ENCODE peak calls at places on chromosomes 4 and X, in seven cellular contexts. One of them, this sample, is unnamed.

GRCh38 chrX:12984629-12985303 is 9.9 kb downstream of the TMSB4X start:
- DNase-seq in GM23248: peak; percentile 31
- DNase-seq in Peyer's patch: peak; percentile 72
- DNase-seq in dorsolateral prefrontal cortex: no peak
- DNase-seq in PC-9: peak; percentile 85
- DNase-seq in small intestine: no peak
- DNase-seq in body of pancreas: peak; percentile 88
- DNase-seq in this sample: peak; percentile 51

GRCh38 chrX:12975999-12976558 is 1.2 kb downstream of the TMSB4X start:
- DNase-seq in PC-9: peak; percentile 49
- DNase-seq in small intestine: no peak
- DNase-seq in Peyer's patch: peak; percentile 69
- DNase-seq in GM23248: peak; percentile 60
- DNase-seq in dorsolateral prefrontal cortex: no peak
- DNase-seq in body of pancreas: peak; percentile 30
- DNase-seq in this sample: no peak

GRCh38 chrX:97267916-97268680 is 384.4 kb downstream of the RPA4 start:
- DNase-seq in Peyer's patch: no peak
- DNase-seq in dorsolateral prefrontal cortex: no peak
- DNase-seq in small intestine: peak; percentile 1
- DNase-seq in GM23248: peak; percentile 16
- DNase-seq in body of pancreas: no peak
- DNase-seq in PC-9: no peak
- DNase-seq in this sample: no peak

GRCh38 chrX:135328421-135329005 is 19.2 kb downstream of the ETDC start:
- DNase-seq in body of pancreas: no peak
- DNase-seq in GM23248: peak; percentile 57
- DNase-seq in Peyer's patch: no peak
- DNase-seq in small intestine: no peak
- DNase-seq in PC-9: no peak
- DNase-seq in dorsolateral prefrontal cortex: no peak
- DNase-seq in this sample: no peak

GRCh38 chrX:51395474-51395806 is 62.8 kb downstream of the NUDT10 start:
- DNase-seq in body of pancreas: no peak
- DNase-seq in dorsolateral prefrontal cortex: no peak
- DNase-seq in GM23248: no peak
- DNase-seq in PC-9: no peak
- DNase-seq in small intestine: no peak
- DNase-seq in Peyer's patch: no peak
- DNase-seq in this sample: no peak

GRCh38 chr4:113760094-113760851 is 1.3 kb downstream of the CAMK2D start:
- DNase-seq in PC-9: no peak
- DNase-seq in body of pancreas: peak; percentile 28
- DNase-seq in Peyer's patch: peak; percentile 74
- DNase-seq in dorsolateral prefrontal cortex: no peak
- DNase-seq in GM23248: peak; percentile 65
- DNase-seq in small intestine: peak; percentile 51
- DNase-seq in this sample: peak; percentile 11

GRCh38 chr4:31539279-31540074 is 819.3 kb downstream of the PCDH7 start:
- DNase-seq in dorsolateral prefrontal cortex: no peak
- DNase-seq in small intestine: no peak
- DNase-seq in GM23248: no peak
- DNase-seq in body of pancreas: no peak
- DNase-seq in PC-9: no peak
- DNase-seq in Peyer's patch: no peak
- DNase-seq in this sample: no peak

GRCh38 chr4:87633239-87633638 is 16.8 kb upstream of the DMP1 start:
- DNase-seq in PC-9: no peak
- DNase-seq in small intestine: no peak
- DNase-seq in GM23248: peak; percentile 8
- DNase-seq in body of pancreas: no peak
- DNase-seq in Peyer's patch: no peak
- DNase-seq in dorsolateral prefrontal cortex: no peak
- DNase-seq in this sample: no peak

GRCh38 chr4:55321707-55322264 is 24.3 kb upstream of the SRD5A3 start:
- DNase-seq in Peyer's patch: peak; percentile 79
- DNase-seq in PC-9: peak; percentile 60
- DNase-seq in small intestine: peak; percentile 50
- DNase-seq in dorsolateral prefrontal cortex: peak; percentile 46
- DNase-seq in GM23248: peak; percentile 84
- DNase-seq in body of pancreas: peak; percentile 63
- DNase-seq in this sample: no peak

GRCh38 chr4:7627251-7628250 is 192.8 kb upstream of the PSAPL1 start:
- DNase-seq in GM23248: no peak
- DNase-seq in Peyer's patch: no peak
- DNase-seq in small intestine: no peak
- DNase-seq in dorsolateral prefrontal cortex: no peak
- DNase-seq in body of pancreas: no peak
- DNase-seq in PC-9: no peak
- DNase-seq in this sample: no peak

GRCh38 chr4:177484613-177485021 is 42.4 kb upstream of the AGA start:
- DNase-seq in body of pancreas: no peak
- DNase-seq in GM23248: peak; percentile 91
- DNase-seq in dorsolateral prefrontal cortex: no peak
- DNase-seq in small intestine: no peak
- DNase-seq in Peyer's patch: no peak
- DNase-seq in PC-9: peak; percentile 3
- DNase-seq in this sample: no peak

GRCh38 chr4:158769175-158769831 is 477 bp downstream of the FNIP2 start:
- DNase-seq in PC-9: peak; percentile 15
- DNase-seq in GM23248: peak; percentile 69
- DNase-seq in dorsolateral prefrontal cortex: peak; percentile 34
- DNase-seq in body of pancreas: peak; percentile 39
- DNase-seq in Peyer's patch: peak; percentile 57
- DNase-seq in small intestine: peak; percentile 34
- DNase-seq in this sample: peak; percentile 25

GRCh38 chrX:107199491-107199890 is 6.7 kb downstream of the NUP62CL start:
- DNase-seq in dorsolateral prefrontal cortex: no peak
- DNase-seq in small intestine: no peak
- DNase-seq in PC-9: no peak
- DNase-seq in body of pancreas: no peak
- DNase-seq in Peyer's patch: no peak
- DNase-seq in GM23248: no peak
- DNase-seq in this sample: no peak

DNA sequence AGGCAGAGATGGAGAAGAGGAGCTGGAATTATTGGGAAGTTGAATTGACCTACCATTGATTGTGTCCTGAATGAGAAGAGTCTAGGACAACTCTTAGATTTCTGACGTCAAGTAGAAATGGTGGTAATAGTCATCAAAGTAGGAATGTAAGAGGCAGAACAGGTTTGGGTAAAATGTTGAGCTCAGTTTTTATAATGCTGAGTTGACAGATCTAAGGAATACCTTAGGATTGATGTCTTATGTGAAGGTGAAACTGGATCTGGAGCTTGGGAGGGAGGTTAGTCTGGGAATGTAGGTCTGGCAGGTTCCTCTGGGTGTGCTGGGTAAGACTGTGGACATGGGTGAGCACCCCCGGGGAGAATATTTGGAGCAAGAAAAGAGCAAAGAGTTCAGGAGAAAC is 31.9 kb downstream of the JADE1 start:
- DNase-seq in GM23248: no peak
- DNase-seq in small intestine: no peak
- DNase-seq in body of pancreas: no peak
- DNase-seq in dorsolateral prefrontal cortex: no peak
- DNase-seq in Peyer's patch: no peak
- DNase-seq in PC-9: no peak
- DNase-seq in this sample: no peak
- H3K27ac ChIP-seq in GM23248: no peak overlapping the region
- H3K27ac ChIP-seq in small intestine: no peak overlapping the region
- H3K27ac ChIP-seq in body of pancreas: peak overlapping the region; percentile 16
- H3K27ac ChIP-seq in dorsolateral prefrontal cortex: no peak overlapping the region
- H3K27ac ChIP-seq in Peyer's patch: no peak overlapping the region
- H3K27ac ChIP-seq in PC-9: no peak overlapping the region
- H3K27ac ChIP-seq in this sample: no peak overlapping the region

DNA sequence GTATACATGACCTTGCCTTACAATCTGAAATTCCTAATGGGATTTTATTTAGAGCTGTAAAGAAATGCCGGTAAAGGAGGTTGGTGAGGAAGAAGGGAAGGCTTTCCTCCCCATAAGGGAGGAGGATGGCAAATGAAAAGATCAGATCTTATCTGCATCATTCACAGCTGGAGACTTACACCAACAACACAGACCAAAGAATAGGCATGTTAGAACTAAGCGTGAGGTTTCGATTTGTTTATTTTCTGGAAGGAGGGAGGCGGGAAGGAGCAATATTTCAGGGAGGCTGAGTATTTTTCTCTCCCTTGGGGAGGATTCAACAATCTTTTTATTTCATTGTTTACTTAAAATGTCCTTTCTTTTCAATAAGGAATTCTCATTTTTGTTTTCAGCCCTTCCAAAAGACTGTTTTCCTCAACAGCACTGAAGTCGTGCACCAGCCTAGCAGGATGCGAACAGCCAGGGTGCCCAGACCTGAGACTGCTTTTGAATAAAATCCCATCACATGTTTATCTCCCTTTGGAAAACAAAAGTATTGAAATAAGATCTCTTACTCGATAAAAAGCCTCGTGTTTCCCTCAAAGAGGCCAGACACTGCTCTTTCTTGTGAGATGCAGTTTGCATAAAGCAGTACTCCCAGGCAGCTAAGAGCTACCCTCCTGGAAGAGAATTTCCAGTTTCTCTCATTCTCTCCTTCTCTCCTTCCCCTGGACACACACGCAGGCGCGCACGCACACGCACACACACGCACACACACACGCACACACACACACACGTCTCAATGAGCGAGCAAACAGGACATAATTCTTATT is 236.1 kb downstream of the MGST2 start:
- DNase-seq in small intestine: no peak
- DNase-seq in GM23248: peak; percentile 58
- DNase-seq in Peyer's patch: no peak
- DNase-seq in PC-9: no peak
- DNase-seq in dorsolateral prefrontal cortex: no peak
- DNase-seq in body of pancreas: no peak
- DNase-seq in this sample: no peak
- H3K27ac ChIP-seq in small intestine: peak overlapping the region; percentile 12
- H3K27ac ChIP-seq in GM23248: peak overlapping the region; percentile 30
- H3K27ac ChIP-seq in Peyer's patch: no peak overlapping the region
- H3K27ac ChIP-seq in PC-9: no peak overlapping the region
- H3K27ac ChIP-seq in dorsolateral prefrontal cortex: peak overlapping the region; percentile 68
- H3K27ac ChIP-seq in body of pancreas: peak overlapping the region; percentile 42
- H3K27ac ChIP-seq in this sample: no peak overlapping the region

DNA sequence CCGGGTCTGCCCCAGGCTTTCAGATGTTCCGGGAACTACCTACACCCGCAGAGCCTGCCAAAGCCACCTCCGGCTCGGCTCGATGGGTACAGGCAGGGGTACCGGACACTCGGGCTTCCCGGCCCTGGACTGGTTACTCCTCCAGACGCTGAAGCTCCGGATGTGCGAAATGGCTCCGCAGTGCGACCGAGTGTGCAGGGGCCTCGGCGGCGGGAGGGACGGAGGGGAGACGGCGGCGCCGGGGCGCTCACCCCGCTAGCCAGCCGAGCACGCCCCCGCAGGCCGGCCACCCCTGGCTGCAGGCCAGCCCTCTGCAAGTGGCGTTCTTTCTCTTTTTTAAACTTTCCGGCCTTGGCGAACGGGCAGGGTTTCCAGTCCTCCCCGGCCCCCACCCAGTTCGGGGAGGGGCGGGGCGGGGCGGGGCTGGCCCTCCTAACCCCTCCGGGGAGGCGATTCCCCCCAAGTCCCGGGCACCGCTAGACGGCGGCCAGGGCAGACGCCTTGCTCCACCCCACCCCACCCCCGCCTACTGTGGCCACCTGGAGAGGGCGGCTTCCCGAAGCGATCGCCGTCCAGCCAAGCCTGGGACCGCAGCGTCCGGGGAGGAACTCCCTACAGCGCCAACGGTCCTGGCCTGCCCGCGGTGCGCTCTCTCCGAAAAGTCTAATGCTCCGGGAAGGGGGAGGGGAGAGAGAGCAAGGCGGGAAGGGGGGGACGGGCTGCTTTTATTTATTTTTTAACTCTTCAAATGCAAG is 7.5 kb downstream of the BCOR start:
- DNase-seq in body of pancreas: peak; percentile 61
- DNase-seq in Peyer's patch: peak; percentile 58
- DNase-seq in small intestine: no peak
- DNase-seq in dorsolateral prefrontal cortex: no peak
- DNase-seq in GM23248: peak; percentile 49
- DNase-seq in PC-9: no peak
- DNase-seq in this sample: no peak
- H3K27ac ChIP-seq in body of pancreas: peak overlapping the region; percentile 77
- H3K27ac ChIP-seq in Peyer's patch: peak overlapping the region; percentile 60
- H3K27ac ChIP-seq in small intestine: peak overlapping the region; percentile 31
- H3K27ac ChIP-seq in dorsolateral prefrontal cortex: no peak overlapping the region
- H3K27ac ChIP-seq in GM23248: no peak overlapping the region
- H3K27ac ChIP-seq in PC-9: no peak overlapping the region
- H3K27ac ChIP-seq in this sample: no peak overlapping the region

GRCh38 chrX:72236841-72237240 is 2.0 kb downstream of the ERCC6L start:
- DNase-seq in dorsolateral prefrontal cortex: no peak
- DNase-seq in PC-9: no peak
- DNase-seq in small intestine: no peak
- DNase-seq in body of pancreas: no peak
- DNase-seq in Peyer's patch: no peak
- DNase-seq in GM23248: peak; percentile 11
- DNase-seq in this sample: no peak

GRCh38 chrX:72238183-72238582 is 644 bp downstream of the ERCC6L start:
- DNase-seq in small intestine: no peak
- DNase-seq in dorsolateral prefrontal cortex: no peak
- DNase-seq in GM23248: peak; percentile 27
- DNase-seq in body of pancreas: no peak
- DNase-seq in PC-9: no peak
- DNase-seq in Peyer's patch: no peak
- DNase-seq in this sample: no peak

GRCh38 chrX:72240976-72241375 is 2.1 kb upstream of the ERCC6L start:
- DNase-seq in dorsolateral prefrontal cortex: no peak
- DNase-seq in small intestine: no peak
- DNase-seq in PC-9: no peak
- DNase-seq in Peyer's patch: no peak
- DNase-seq in body of pancreas: no peak
- DNase-seq in GM23248: no peak
- DNase-seq in this sample: no peak

GRCh38 chrX:72243472-72243871 is 4.6 kb upstream of the ERCC6L start:
- DNase-seq in PC-9: no peak
- DNase-seq in dorsolateral prefrontal cortex: no peak
- DNase-seq in small intestine: no peak
- DNase-seq in body of pancreas: no peak
- DNase-seq in GM23248: peak; percentile 55
- DNase-seq in Peyer's patch: no peak
- DNase-seq in this sample: no peak

DNA sequence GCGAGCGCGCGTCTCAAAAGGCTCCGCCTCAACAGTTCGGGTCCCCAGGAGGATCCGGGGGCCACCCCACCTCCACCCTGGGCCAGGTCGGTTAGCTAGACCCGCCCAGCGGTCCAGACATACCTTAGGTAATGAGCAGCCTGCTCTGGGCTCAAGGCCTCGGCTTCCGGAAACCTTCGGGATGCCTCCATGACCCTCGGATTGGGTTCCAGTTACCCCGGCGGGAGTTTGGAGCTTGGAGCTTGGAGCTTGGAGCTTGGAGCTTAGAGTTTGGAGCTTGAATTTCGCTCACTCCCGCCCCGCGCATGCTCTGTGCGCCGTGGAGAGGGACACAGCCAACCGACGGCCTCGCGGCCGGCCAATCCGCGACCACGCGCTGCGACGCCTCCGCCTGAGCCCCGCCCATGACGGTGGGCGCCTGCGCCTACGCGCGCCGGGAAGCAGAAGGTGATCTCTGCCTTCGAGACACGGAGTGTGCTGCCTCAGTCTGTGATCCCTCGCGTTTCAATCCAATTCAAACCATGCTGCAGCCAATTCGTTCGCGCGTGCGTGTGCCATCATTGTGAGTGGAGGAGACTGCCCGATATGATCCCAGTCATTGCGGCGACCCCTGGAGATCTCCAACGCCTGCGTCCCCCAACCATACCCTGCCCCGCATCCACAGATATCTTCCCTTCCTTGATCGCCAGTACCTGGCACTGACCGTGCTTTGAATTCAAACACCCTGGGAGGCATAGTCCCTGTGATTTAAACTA is at the start of gene ERCC6L:
- DNase-seq in body of pancreas: peak; percentile 91
- DNase-seq in PC-9: peak; percentile 88
- DNase-seq in Peyer's patch: peak; percentile 89
- DNase-seq in dorsolateral prefrontal cortex: peak; percentile 87
- DNase-seq in GM23248: peak; percentile 90
- DNase-seq in small intestine: peak; percentile 84
- DNase-seq in this sample: peak; percentile 64
- H3K27ac ChIP-seq in body of pancreas: peak within 1 kb of the TSS; percentile 53
- H3K27ac ChIP-seq in PC-9: no peak within 1 kb of the TSS
- H3K27ac ChIP-seq in Peyer's patch: peak within 1 kb of the TSS; percentile 19
- H3K27ac ChIP-seq in dorsolateral prefrontal cortex: peak within 1 kb of the TSS; percentile 20
- H3K27ac ChIP-seq in GM23248: peak within 1 kb of the TSS; percentile 45
- H3K27ac ChIP-seq in small intestine: peak within 1 kb of the TSS; percentile 24
- H3K27ac ChIP-seq in this sample: no peak within 1 kb of the TSS

This sample was measured in effector memory CD4-positive, alpha-beta T cell.